ENCODE peak calls at places on chromosomes 5 and 9, in six cellular contexts. O, I, U, S, B and H are unnamed samples.

GRCh38 chr5:134289509-134290113 is 63.7 kb upstream of the PPP2CA start:
- DNase-seq in O (peak), I (peak), U (peak), S (no peak), B (peak), H (no peak)

GRCh38 chr5:14263700-14264099 is 120.6 kb downstream of the TRIO start:
- DNase-seq in O (no peak), I (no peak), U (no peak), S (no peak), B (no peak), H (no peak)

GRCh38 chr9:33270146-33270545 is 5.3 kb downstream of the CHMP5 start:
- DNase-seq in O (no peak), I (no peak), U (no peak), S (no peak), B (no peak), H (no peak)

GRCh38 chr9:130948266-130948665 is 9.2 kb upstream of the FIBCD1 start:
- DNase-seq in O (no peak), I (no peak), U (no peak), S (no peak), B (no peak), H (no peak)

GRCh38 chr9:132498811-132499210 is 83.6 kb upstream of the BARHL1 start:
- DNase-seq in O (no peak), I (no peak), U (no peak), S (no peak), B (no peak), H (no peak)

GRCh38 chr5:130066644-130067043 is 162.4 kb downstream of the CHSY3 start:
- DNase-seq in O (no peak), I (peak), U (peak), S (no peak), B (peak), H (no peak)

GRCh38 chr9:77933976-77934375 is 97.6 kb downstream of the GNAQ start:
- DNase-seq in O (no peak), I (no peak), U (no peak), S (no peak), B (no peak), H (no peak)

GRCh38 chr5:14268738-14269137 is 125.6 kb downstream of the TRIO start:
- DNase-seq in O (no peak), I (no peak), U (peak), S (no peak), B (no peak), H (no peak)

GRCh38 chr5:134136221-134136631 is 21.7 kb downstream of the TCF7 start:
- DNase-seq in O (no peak), I (peak), U (no peak), S (no peak), B (no peak), H (no peak)

GRCh38 chr9:9337129-9337528 is 1275.7 kb downstream of the PTPRD start:
- DNase-seq in O (no peak), I (no peak), U (no peak), S (no peak), B (no peak), H (no peak)

GRCh38 chr9:72858089-72858912 is 94.6 kb downstream of the ALDH1A1 start:
- DNase-seq in O (peak), I (peak), U (peak), S (no peak), B (peak), H (no peak)

GRCh38 chr5:111072949-111073682 is 1.6 kb downstream of the TSLP start:
- DNase-seq in O (peak), I (peak), U (peak), S (no peak), B (no peak), H (no peak)

GRCh38 chr5:159786201-159786600 is 130.1 kb upstream of the ADRA1B start:
- DNase-seq in O (no peak), I (no peak), U (no peak), S (no peak), B (no peak), H (peak)

GRCh38 chr9:133818444-133818843 is 80.3 kb upstream of the SARDH start:
- DNase-seq in O (no peak), I (peak), U (peak), S (no peak), B (no peak), H (no peak)

GRCh38 chr9:127803507-127804352 is 1.0 kb downstream of the FPGS start:
- DNase-seq in O (peak), I (peak), U (peak), S (no peak), B (no peak), H (no peak)

GRCh38 chr5:180172447-180173197 is 36.4 kb downstream of the RASGEF1C start:
- DNase-seq in O (no peak), I (peak), U (peak), S (peak), B (no peak), H (no peak)

GRCh38 chr9:123778232-123778902 is 151.6 kb downstream of the DENND1A start:
- DNase-seq in O (no peak), I (no peak), U (no peak), S (no peak), B (no peak), H (no peak)

GRCh38 chr5:143618146-143618545 is 193.8 kb upstream of the HMHB1 start:
- DNase-seq in O (no peak), I (no peak), U (no peak), S (no peak), B (no peak), H (no peak)

GRCh38 chr5:40853632-40854192 is 12.5 kb downstream of the CARD6 start:
- DNase-seq in O (no peak), I (no peak), U (no peak), S (no peak), B (no peak), H (no peak)

GRCh38 chr9:4206718-4207117 is 93.2 kb downstream of the GLIS3 start:
- DNase-seq in O (no peak), I (no peak), U (peak), S (no peak), B (no peak), H (no peak)
- H3K27ac ChIP-seq in O (peak), I (no peak), U (no peak), S (no peak), B (no peak), H (peak)

DNA sequence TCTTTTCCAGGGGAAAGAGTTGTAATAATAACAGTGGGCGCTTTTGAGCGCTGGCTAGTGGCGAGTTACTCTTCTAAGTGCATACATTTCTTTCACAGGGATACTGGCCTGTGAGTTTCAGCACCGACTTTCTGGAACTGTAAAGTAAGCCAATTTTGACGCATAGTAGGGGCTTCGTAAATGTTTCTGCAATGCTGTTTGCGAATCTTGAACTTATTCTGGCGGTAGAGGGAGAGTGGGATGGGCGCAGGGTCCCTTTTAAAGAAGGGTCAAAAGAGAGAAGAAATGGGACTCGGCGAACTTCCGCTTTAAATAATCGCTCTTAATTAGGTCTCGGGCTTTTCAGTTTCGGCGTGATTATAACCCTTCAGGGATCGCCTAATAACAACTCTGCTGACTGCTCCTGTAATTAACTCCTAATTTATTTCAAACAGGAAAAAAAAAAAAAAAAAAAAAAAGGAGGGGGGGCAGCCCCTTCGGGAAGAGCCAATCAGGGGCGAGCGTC is 351 bp upstream of the MSX2 start:
- DNase-seq in O (peak), I (no peak), U (peak), S (no peak), B (peak), H (no peak)
- H3K27ac ChIP-seq in O (peak), I (no peak), U (peak), S (no peak), B (no peak), H (no peak)

GRCh38 chr9:137026828-137027227 is 1.2 kb downstream of the ABCA2 start:
- DNase-seq in O (no peak), I (peak), U (no peak), S (peak), B (no peak), H (no peak)

GRCh38 chr9:137029058-137029922 is 1.3 kb upstream of the ABCA2 start:
- DNase-seq in O (peak), I (peak), U (peak), S (peak), B (peak), H (no peak)

GRCh38 chr9:137028281-137029057 is 432 bp upstream of the ABCA2 start:
- DNase-seq in O (no peak), I (peak), U (peak), S (peak), B (no peak), H (no peak)

GRCh38 chr9:137027369-137028012 is 546 bp downstream of the ABCA2 start:
- DNase-seq in O (no peak), I (peak), U (no peak), S (no peak), B (no peak), H (no peak)

GRCh38 chr9:137028013-137028280 is at the start of gene ABCA2:
- DNase-seq in O (no peak), I (no peak), U (peak), S (no peak), B (no peak), H (no peak)
- H3K27ac ChIP-seq in O (peak), I (peak), U (no peak), S (peak), B (no peak), H (peak)

GRCh38 chr9:21777701-21778100 is 24.7 kb upstream of the MTAP start:
- DNase-seq in O (no peak), I (no peak), U (peak), S (no peak), B (peak), H (no peak)
- H3K27ac ChIP-seq in O (no peak), I (no peak), U (no peak), S (no peak), B (no peak), H (no peak)

DNA sequence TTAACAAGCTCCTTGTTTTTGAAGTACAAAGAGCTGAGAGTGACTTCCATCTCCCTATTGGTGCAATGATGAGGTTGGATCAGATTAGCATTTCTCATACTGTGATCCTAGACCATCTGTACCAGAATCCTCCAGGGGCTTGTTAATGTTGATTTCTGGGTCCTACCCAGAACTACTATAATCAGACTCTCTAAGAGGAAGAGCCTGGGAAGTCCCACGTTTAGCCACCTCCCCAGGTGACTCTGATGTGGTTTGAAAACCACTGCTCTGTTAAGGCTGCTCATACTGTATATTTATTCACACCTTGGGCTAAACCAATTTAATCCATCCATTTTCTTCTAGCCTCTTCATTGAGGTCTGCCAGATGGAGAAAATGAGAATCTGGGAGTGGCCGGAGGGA is 49.6 kb upstream of the SMIM32 start:
- DNase-seq in O (no peak), I (no peak), U (no peak), S (no peak), B (no peak), H (no peak)
- H3K27ac ChIP-seq in O (no peak), I (no peak), U (no peak), S (no peak), B (no peak), H (no peak)

GRCh38 chr9:87497604-87498045 is at the start of gene DAPK1:
- DNase-seq in O (peak), I (peak), U (peak), S (peak), B (no peak), H (no peak)
- H3K27ac ChIP-seq in O (peak), I (peak), U (peak), S (peak), B (no peak), H (peak)